ENCODE peak calls at places on chromosomes 16 and 17, in five cellular contexts. D, V, O, F and J are unnamed samples.
A peak's percentile ranks its signal among the peaks of the same experiment; 100 is the strongest.

GRCh38 chr16:69465083-69465721 is 40.8 kb downstream of the CYB5B start:
- DNase-seq in O (no peak), D (no peak), F (no peak), V (peak; percentile 5), J (peak; percentile 60)

GRCh38 chr17:64063766-64064224 is 43.4 kb upstream of the ICAM2 start:
- DNase-seq in V (peak; percentile 79), O (no peak), D (peak; percentile 89), F (peak; percentile 79), J (peak; percentile 63)

GRCh38 chr16:495127-495748 is 32.3 kb upstream of the CAPN15 start:
- DNase-seq in O (no peak), F (no peak), V (peak; percentile 29), D (no peak), J (peak; percentile 54)

GRCh38 chr17:56832446-56832845 is 1.3 kb downstream of the C17orf67 start:
- DNase-seq in O (no peak), V (no peak), D (no peak), F (no peak), J (no peak)

GRCh38 chr17:76153202-76153601 is 12.2 kb upstream of the FOXJ1 start:
- DNase-seq in F (no peak), V (no peak), D (peak; percentile 44), O (no peak), J (no peak)

GRCh38 chr17:63525190-63525946 is 2.2 kb downstream of the KCNH6 start:
- DNase-seq in D (no peak), F (no peak), V (no peak), O (no peak), J (no peak)

GRCh38 chr17:77101521-77102410 is 39.0 kb upstream of the SEC14L1 start:
- DNase-seq in D (no peak), F (no peak), V (no peak), O (no peak), J (no peak)

GRCh38 chr16:74451951-74452758 is 30.9 kb upstream of the CLEC18B start:
- DNase-seq in F (no peak), V (no peak), D (no peak), O (no peak), J (no peak)

GRCh38 chr17:47276868-47277267 is 23.2 kb downstream of the ITGB3 start:
- DNase-seq in F (peak; percentile 77), O (no peak), V (peak; percentile 78), D (no peak), J (peak; percentile 67)